ENCODE peak calls at places on chromosomes 7 and 10, in four cellular contexts. L, K, H and G are unnamed samples.

GRCh38 chr7:121041516-121042148 is 53.1 kb downstream of the CPED1 start:
- DNase-seq in L (peak), K (no peak), H (no peak), G (no peak)

GRCh38 chr10:48363617-48364355 is 57.3 kb downstream of the MAPK8 start:
- DNase-seq in L (peak), K (no peak), H (peak), G (peak)

GRCh38 chr7:74000489-74001149 is 27.4 kb upstream of the ELN start:
- DNase-seq in L (no peak), K (no peak), H (no peak), G (no peak)

GRCh38 chr10:59361659-59362183 is 628 bp downstream of the FAM13C start:
- DNase-seq in L (peak), K (no peak), H (no peak), G (no peak)

GRCh38 chr7:120990468-120991118 is 2.1 kb downstream of the CPED1 start:
- DNase-seq in L (peak), K (no peak), H (no peak), G (no peak)

GRCh38 chr10:23345861-23346260 is 1.3 kb upstream of the C10orf67 start:
- DNase-seq in L (peak), K (no peak), H (no peak), G (peak)

GRCh38 chr7:111232249-111233084 is 141.5 kb downstream of the LRRN3 start:
- DNase-seq in L (peak), K (no peak), H (no peak), G (no peak)

GRCh38 chr10:75247797-75248196 is 12.0 kb upstream of the COMTD1 start:
- DNase-seq in L (no peak), K (no peak), H (no peak), G (no peak)

GRCh38 chr7:96949766-96950165 is 55.6 kb upstream of the DLX6 start:
- DNase-seq in L (peak), K (no peak), H (no peak), G (peak)

GRCh38 chr10:4054651-4055435 is 269.8 kb upstream of the KLF6 start:
- DNase-seq in L (no peak), K (no peak), H (no peak), G (no peak)

GRCh38 chr7:128387216-128387615 is 22.6 kb downstream of the IMPDH1 start:
- DNase-seq in L (no peak), K (no peak), H (no peak), G (no peak)

GRCh38 chr7:101677421-101678137 is 48.5 kb upstream of the MYL10 start:
- DNase-seq in L (peak), K (no peak), H (no peak), G (no peak)

GRCh38 chr7:102888561-102889233 is 24.1 kb upstream of the LRRC17 start:
- DNase-seq in L (no peak), K (no peak), H (no peak), G (no peak)

GRCh38 chr10:132540456-132540855 is 2.9 kb downstream of the INPP5A start:
- DNase-seq in L (peak), K (no peak), H (no peak), G (no peak)

GRCh38 chr7:102897211-102897621 is 15.6 kb upstream of the LRRC17 start:
- DNase-seq in L (no peak), K (no peak), H (no peak), G (no peak)

GRCh38 chr7:4069268-4070095 is 612.6 kb upstream of the FOXK1 start:
- DNase-seq in L (no peak), K (no peak), H (no peak), G (no peak)

GRCh38 chr7:140121321-140121720 is 55.5 kb downstream of the KDM7A start:
- DNase-seq in L (no peak), K (no peak), H (no peak), G (peak)

GRCh38 chr10:76558586-76558985 is 1079.0 kb downstream of the KCNMA1 start:
- DNase-seq in L (peak), K (no peak), H (no peak), G (peak)

GRCh38 chr10:92846819-92847184 is 1.5 kb upstream of the EXOC6 start:
- DNase-seq in L (no peak), K (no peak), H (no peak), G (no peak)

GRCh38 chr7:134504660-134505164 is 22.7 kb upstream of the AKR1B10 start:
- DNase-seq in L (peak), K (no peak), H (no peak), G (no peak)

GRCh38 chr7:105224884-105225651 is 163.7 kb downstream of the SRPK2 start:
- DNase-seq in L (peak), K (no peak), H (peak), G (peak)

GRCh38 chr7:50729962-50730361 is 52.7 kb downstream of the GRB10 start:
- DNase-seq in L (peak), K (no peak), H (no peak), G (no peak)

GRCh38 chr10:96765406-96766240 is 45.3 kb upstream of the PIK3AP1 start:
- DNase-seq in L (peak), K (peak), H (peak), G (peak)

GRCh38 chr10:28036587-28036986 is 37.7 kb upstream of the ODAD2 start:
- DNase-seq in L (no peak), K (no peak), H (no peak), G (peak)

GRCh38 chr10:102040305-102040704 is 15.7 kb downstream of the ARMH3 start:
- DNase-seq in L (no peak), K (no peak), H (no peak), G (no peak)

GRCh38 chr7:152176797-152177196 is 151.3 kb downstream of the GALNT11 start:
- DNase-seq in L (no peak), K (no peak), H (no peak), G (no peak)

GRCh38 chr7:30464231-30464660 is 14.3 kb downstream of the NOD1 start:
- DNase-seq in L (peak), K (no peak), H (peak), G (no peak)

GRCh38 chr7:24052572-24053223 is 231.3 kb upstream of the NPY start:
- DNase-seq in L (peak), K (no peak), H (no peak), G (peak)

GRCh38 chr7:101659706-101660105 is 30.6 kb upstream of the MYL10 start:
- DNase-seq in L (no peak), K (no peak), H (no peak), G (no peak)

GRCh38 chr7:150936018-150936417 is 42.1 kb downstream of the KCNH2 start:
- DNase-seq in L (no peak), K (no peak), H (no peak), G (no peak)

GRCh38 chr10:14801693-14802092 is 27.0 kb upstream of the FAM107B start:
- DNase-seq in L (no peak), K (no peak), H (no peak), G (no peak)

DNA sequence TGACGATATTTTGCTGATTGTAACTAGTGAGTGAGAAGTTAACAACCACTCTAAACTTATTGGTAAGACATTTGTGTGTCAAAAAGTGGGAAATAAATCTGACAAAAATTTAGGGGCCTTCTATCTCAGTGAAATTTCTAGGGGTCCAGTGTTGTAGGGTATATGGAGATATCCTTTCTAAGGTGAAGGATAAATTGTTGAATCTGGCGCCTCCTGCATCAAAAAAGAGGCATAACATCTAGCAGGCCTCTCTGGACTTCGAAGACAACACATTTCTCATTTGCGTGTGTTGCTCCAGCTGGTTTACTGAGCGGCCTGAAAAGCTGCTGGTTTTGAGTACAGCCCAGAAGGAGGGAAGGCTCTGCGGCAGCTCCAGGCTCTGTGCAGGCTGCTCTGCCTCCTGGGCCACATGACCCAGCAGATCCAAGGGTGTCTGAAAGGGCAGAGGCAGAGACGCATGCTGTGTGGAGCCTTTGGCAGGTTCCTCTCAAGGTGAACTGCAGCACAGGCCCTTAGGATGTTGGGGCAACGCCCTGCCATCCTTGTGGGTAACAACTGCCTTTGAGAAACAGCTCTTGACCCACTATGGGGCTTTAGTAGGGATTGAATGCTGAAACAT is 72.4 kb downstream of the LMBR1 start:
- DNase-seq in L (no peak), K (no peak), H (no peak), G (no peak)
- TF ChIP-seq CTCF in L (peak), K (no peak), H (peak), G (peak)

GRCh38 chr7:90267263-90267858 is 22.4 kb downstream of the CFAP69 start:
- DNase-seq in L (no peak), K (no peak), H (no peak), G (no peak)
- H3K4me3 ChIP-seq in L (no peak), K (no peak), H (no peak), G (no peak)

DNA sequence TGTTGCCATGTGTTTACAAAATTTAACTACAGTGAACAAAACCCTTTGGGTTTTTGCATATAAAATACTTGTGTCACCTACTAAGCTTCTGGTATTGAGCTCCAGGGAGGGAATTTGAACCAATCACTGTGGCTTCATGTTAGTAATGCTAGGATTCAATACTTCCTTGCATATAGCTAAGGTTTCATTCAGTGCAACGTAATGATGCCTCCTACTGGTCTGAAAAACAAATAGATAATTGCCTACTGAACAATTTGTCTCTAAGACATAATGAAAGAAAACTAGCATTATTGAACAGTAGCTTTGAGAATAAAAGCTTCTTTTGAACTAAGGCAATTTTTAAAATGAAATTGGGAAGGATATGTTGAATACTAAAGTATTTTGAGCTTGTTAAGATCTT is 244.4 kb downstream of the ZWINT start:
- DNase-seq in L (no peak), K (no peak), H (no peak), G (no peak)
- TF ChIP-seq CTCF in L (no peak), K (no peak), H (peak), G (no peak)

DNA sequence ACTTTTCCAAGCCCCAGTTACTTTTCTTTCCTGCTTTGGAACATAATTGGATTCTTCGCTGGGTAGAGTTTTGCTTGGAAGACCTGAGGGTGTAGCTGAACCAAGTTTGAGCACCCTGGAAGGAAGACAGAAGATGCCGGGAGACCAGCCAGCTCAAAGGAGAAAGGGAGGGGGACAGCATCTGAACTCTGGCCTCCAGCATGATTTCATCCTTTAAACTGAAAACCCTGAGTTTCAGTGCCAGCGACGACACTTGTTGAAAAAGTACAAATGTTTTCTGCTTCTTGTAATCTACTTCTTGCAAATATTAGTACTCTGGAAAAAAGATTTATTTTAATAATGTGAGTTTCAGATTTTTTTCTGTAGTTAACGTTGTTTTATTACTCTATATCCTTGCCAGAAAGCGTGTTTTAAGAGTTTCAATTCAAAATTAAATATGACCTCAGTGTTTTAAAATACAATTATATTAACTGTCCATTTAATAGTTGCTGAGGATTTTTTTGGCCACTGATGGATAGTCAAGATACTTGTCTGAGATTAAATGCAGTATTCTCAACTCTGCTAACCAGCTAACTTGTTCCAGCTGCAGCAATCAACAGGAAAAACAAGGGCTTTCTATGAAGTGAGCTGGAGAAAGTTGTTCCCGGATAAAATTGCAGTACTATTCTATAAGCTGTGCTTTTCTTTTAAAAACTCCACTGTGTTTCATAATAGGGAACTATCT is 227.8 kb downstream of the MGMT start:
- DNase-seq in L (no peak), K (no peak), H (no peak), G (no peak)
- H3K4me3 ChIP-seq in L (no peak), K (no peak), H (no peak), G (no peak)

GRCh38 chr10:107148906-107149305 is 15.6 kb downstream of the SORCS1 start:
- DNase-seq in L (no peak), K (no peak), H (no peak), G (no peak)

GRCh38 chr10:107141539-107142061 is 22.9 kb downstream of the SORCS1 start:
- DNase-seq in L (no peak), K (no peak), H (no peak), G (no peak)

GRCh38 chr10:107139237-107139636 is 25.3 kb downstream of the SORCS1 start:
- DNase-seq in L (no peak), K (no peak), H (no peak), G (no peak)

DNA sequence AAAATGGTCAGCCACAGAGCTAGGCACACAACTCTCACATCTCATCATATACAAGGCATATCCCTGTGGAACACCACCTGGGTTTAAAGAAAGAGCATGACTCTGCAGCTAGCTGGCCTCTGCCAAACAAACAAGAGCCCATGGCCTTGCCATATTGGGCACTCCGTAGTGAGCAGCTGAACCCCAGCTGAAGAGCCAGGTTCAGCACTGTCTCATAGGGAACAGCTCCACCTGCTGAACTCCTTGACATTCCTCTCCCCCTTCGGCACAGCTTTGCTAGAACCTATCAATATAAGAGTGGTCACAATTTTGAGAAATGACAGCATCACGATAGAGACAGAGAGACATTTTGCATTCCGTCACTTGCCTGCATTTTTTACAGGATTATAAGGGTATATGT is 20.0 kb downstream of the SORCS1 start:
- DNase-seq in L (no peak), K (no peak), H (no peak), G (no peak)
- TF ChIP-seq CTCF in L (no peak), K (no peak), H (no peak), G (no peak)

DNA sequence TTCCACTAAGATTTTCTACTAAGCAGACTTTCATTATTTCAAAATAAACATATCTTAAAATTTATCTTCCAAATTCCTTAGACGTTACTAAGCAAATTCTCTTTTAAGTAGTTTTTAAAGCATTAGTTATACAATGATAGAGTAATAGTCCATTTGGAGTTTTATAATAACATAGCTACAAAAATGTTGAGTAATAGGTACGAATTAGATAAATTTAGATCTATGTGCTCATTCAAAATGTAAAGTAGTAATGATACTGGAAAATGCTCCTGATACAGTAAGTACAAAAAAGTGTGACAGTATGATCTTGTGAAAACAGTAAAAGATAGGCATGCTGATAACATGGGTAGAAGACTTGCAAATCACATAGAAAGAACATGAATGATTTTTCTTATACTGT is 4.5 kb downstream of the DMTF1 start:
- DNase-seq in L (peak), K (no peak), H (no peak), G (no peak)
- H3K4me3 ChIP-seq in L (no peak), K (no peak), H (peak), G (no peak)

GRCh38 chr7:98722402-98722801 is 105.3 kb downstream of the NPTX2 start:
- DNase-seq in L (no peak), K (no peak), H (no peak), G (no peak)
- TF ChIP-seq CTCF in L (no peak), K (no peak), H (no peak), G (no peak)

GRCh38 chr10:98309366-98310355 is 41.7 kb upstream of the LOXL4 start:
- DNase-seq in L (peak), K (peak), H (peak), G (peak)
- H3K4me3 ChIP-seq in L (peak), K (peak), H (no peak), G (no peak)